ENCODE peak calls at places on chromosomes 11 and 22, in seven cellular contexts. One of them, this sample, is unnamed.

GRCh38 chr22:17119481-17120202 is 1.5 kb downstream of the TMEM121B start:
- DNase-seq in activated CD8-positive, alpha-beta T cell treated with anti-CD3 and anti-CD28 coated beads for 36 hours: peak
- DNase-seq in fibroblast of lung: peak
- DNase-seq in upper lobe of left lung: peak
- DNase-seq in brain microvascular endothelial cell: no peak
- DNase-seq in neural progenitor cell: peak
- DNase-seq in gastrocnemius medialis: peak
- DNase-seq in this sample: no peak

GRCh38 chr11:34924714-34925113 is 8.3 kb downstream of the PDHX start:
- DNase-seq in activated CD8-positive, alpha-beta T cell treated with anti-CD3 and anti-CD28 coated beads for 36 hours: no peak
- DNase-seq in fibroblast of lung: peak
- DNase-seq in upper lobe of left lung: no peak
- DNase-seq in brain microvascular endothelial cell: no peak
- DNase-seq in neural progenitor cell: no peak
- DNase-seq in gastrocnemius medialis: no peak
- DNase-seq in this sample: no peak

GRCh38 chr11:44559207-44559943 is 6.1 kb upstream of the CD82 start:
- DNase-seq in activated CD8-positive, alpha-beta T cell treated with anti-CD3 and anti-CD28 coated beads for 36 hours: peak
- DNase-seq in fibroblast of lung: no peak
- DNase-seq in upper lobe of left lung: no peak
- DNase-seq in brain microvascular endothelial cell: no peak
- DNase-seq in neural progenitor cell: peak
- DNase-seq in gastrocnemius medialis: no peak
- DNase-seq in this sample: no peak

GRCh38 chr22:41230399-41230785 is 10.3 kb downstream of the CHADL start:
- DNase-seq in activated CD8-positive, alpha-beta T cell treated with anti-CD3 and anti-CD28 coated beads for 36 hours: no peak
- DNase-seq in fibroblast of lung: no peak
- DNase-seq in upper lobe of left lung: no peak
- DNase-seq in brain microvascular endothelial cell: no peak
- DNase-seq in neural progenitor cell: no peak
- DNase-seq in gastrocnemius medialis: no peak
- DNase-seq in this sample: no peak

GRCh38 chr11:92224394-92225205 is at the start of gene FAT3:
- DNase-seq in activated CD8-positive, alpha-beta T cell treated with anti-CD3 and anti-CD28 coated beads for 36 hours: no peak
- DNase-seq in fibroblast of lung: peak
- DNase-seq in upper lobe of left lung: peak
- DNase-seq in brain microvascular endothelial cell: peak
- DNase-seq in neural progenitor cell: peak
- DNase-seq in gastrocnemius medialis: no peak
- DNase-seq in this sample: peak

GRCh38 chr22:26890870-26891269 is 233.5 kb downstream of the MIAT start:
- DNase-seq in activated CD8-positive, alpha-beta T cell treated with anti-CD3 and anti-CD28 coated beads for 36 hours: peak
- DNase-seq in fibroblast of lung: no peak
- DNase-seq in upper lobe of left lung: no peak
- DNase-seq in brain microvascular endothelial cell: no peak
- DNase-seq in neural progenitor cell: peak
- DNase-seq in gastrocnemius medialis: no peak
- DNase-seq in this sample: no peak

GRCh38 chr11:85822814-85823213 is 11.9 kb upstream of the SYTL2 start:
- DNase-seq in activated CD8-positive, alpha-beta T cell treated with anti-CD3 and anti-CD28 coated beads for 36 hours: no peak
- DNase-seq in fibroblast of lung: peak
- DNase-seq in upper lobe of left lung: no peak
- DNase-seq in brain microvascular endothelial cell: peak
- DNase-seq in neural progenitor cell: no peak
- DNase-seq in gastrocnemius medialis: no peak
- DNase-seq in this sample: no peak

GRCh38 chr22:19522881-19523239 is 1.4 kb downstream of the CLDN5 start:
- DNase-seq in activated CD8-positive, alpha-beta T cell treated with anti-CD3 and anti-CD28 coated beads for 36 hours: no peak
- DNase-seq in fibroblast of lung: no peak
- DNase-seq in upper lobe of left lung: no peak
- DNase-seq in brain microvascular endothelial cell: no peak
- DNase-seq in neural progenitor cell: no peak
- DNase-seq in gastrocnemius medialis: no peak
- DNase-seq in this sample: no peak

GRCh38 chr11:72668645-72669347 is 5.4 kb downstream of the PDE2A start:
- DNase-seq in activated CD8-positive, alpha-beta T cell treated with anti-CD3 and anti-CD28 coated beads for 36 hours: peak
- DNase-seq in fibroblast of lung: no peak
- DNase-seq in upper lobe of left lung: no peak
- DNase-seq in brain microvascular endothelial cell: no peak
- DNase-seq in neural progenitor cell: peak
- DNase-seq in gastrocnemius medialis: no peak
- DNase-seq in this sample: no peak

DNA sequence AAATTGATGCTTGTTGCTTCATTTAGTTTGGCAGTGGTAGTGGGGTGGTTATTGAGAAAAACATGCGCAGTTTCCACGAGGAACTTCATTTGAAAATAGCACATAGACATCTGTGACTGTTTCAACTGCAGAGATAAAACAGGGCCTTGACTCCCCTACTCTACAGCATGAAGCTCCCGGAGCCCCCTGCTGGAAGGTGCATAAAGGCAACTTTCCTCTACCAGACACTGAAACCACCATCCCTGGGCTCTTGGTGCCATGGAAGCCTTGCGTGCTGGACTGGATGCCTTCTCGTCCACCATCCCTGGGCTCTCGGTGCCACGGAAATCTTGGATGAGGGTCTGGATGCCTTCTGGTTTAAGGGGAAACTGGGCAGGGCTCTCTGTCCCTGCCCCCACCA is 195.8 kb downstream of the CSNK2A3 start:
- DNase-seq in activated CD8-positive, alpha-beta T cell treated with anti-CD3 and anti-CD28 coated beads for 36 hours: peak
- DNase-seq in fibroblast of lung: peak
- DNase-seq in upper lobe of left lung: no peak
- DNase-seq in brain microvascular endothelial cell: peak
- DNase-seq in neural progenitor cell: peak
- DNase-seq in gastrocnemius medialis: no peak
- DNase-seq in this sample: no peak
- TF ChIP-seq CTCF in activated CD8-positive, alpha-beta T cell treated with anti-CD3 and anti-CD28 coated beads for 36 hours: peak
- TF ChIP-seq CTCF in fibroblast of lung: peak
- TF ChIP-seq CTCF in upper lobe of left lung: peak
- TF ChIP-seq CTCF in brain microvascular endothelial cell: peak
- TF ChIP-seq CTCF in neural progenitor cell: peak
- TF ChIP-seq CTCF in gastrocnemius medialis: peak
- TF ChIP-seq CTCF in this sample: peak

GRCh38 chr22:37493979-37494378 is 7.8 kb upstream of the MFNG start:
- DNase-seq in activated CD8-positive, alpha-beta T cell treated with anti-CD3 and anti-CD28 coated beads for 36 hours: no peak
- DNase-seq in fibroblast of lung: no peak
- DNase-seq in upper lobe of left lung: peak
- DNase-seq in brain microvascular endothelial cell: no peak
- DNase-seq in neural progenitor cell: no peak
- DNase-seq in gastrocnemius medialis: no peak
- DNase-seq in this sample: no peak

GRCh38 chr22:37489994-37490393 is 3.8 kb upstream of the MFNG start:
- DNase-seq in activated CD8-positive, alpha-beta T cell treated with anti-CD3 and anti-CD28 coated beads for 36 hours: no peak
- DNase-seq in fibroblast of lung: no peak
- DNase-seq in upper lobe of left lung: peak
- DNase-seq in brain microvascular endothelial cell: no peak
- DNase-seq in neural progenitor cell: no peak
- DNase-seq in gastrocnemius medialis: no peak
- DNase-seq in this sample: no peak

GRCh38 chr22:37491559-37492427 is 5.6 kb upstream of the MFNG start:
- DNase-seq in activated CD8-positive, alpha-beta T cell treated with anti-CD3 and anti-CD28 coated beads for 36 hours: no peak
- DNase-seq in fibroblast of lung: no peak
- DNase-seq in upper lobe of left lung: no peak
- DNase-seq in brain microvascular endothelial cell: no peak
- DNase-seq in neural progenitor cell: no peak
- DNase-seq in gastrocnemius medialis: no peak
- DNase-seq in this sample: no peak

GRCh38 chr22:37491106-37491505 is 4.9 kb upstream of the MFNG start:
- DNase-seq in activated CD8-positive, alpha-beta T cell treated with anti-CD3 and anti-CD28 coated beads for 36 hours: no peak
- DNase-seq in fibroblast of lung: no peak
- DNase-seq in upper lobe of left lung: peak
- DNase-seq in brain microvascular endothelial cell: no peak
- DNase-seq in neural progenitor cell: no peak
- DNase-seq in gastrocnemius medialis: no peak
- DNase-seq in this sample: no peak

DNA sequence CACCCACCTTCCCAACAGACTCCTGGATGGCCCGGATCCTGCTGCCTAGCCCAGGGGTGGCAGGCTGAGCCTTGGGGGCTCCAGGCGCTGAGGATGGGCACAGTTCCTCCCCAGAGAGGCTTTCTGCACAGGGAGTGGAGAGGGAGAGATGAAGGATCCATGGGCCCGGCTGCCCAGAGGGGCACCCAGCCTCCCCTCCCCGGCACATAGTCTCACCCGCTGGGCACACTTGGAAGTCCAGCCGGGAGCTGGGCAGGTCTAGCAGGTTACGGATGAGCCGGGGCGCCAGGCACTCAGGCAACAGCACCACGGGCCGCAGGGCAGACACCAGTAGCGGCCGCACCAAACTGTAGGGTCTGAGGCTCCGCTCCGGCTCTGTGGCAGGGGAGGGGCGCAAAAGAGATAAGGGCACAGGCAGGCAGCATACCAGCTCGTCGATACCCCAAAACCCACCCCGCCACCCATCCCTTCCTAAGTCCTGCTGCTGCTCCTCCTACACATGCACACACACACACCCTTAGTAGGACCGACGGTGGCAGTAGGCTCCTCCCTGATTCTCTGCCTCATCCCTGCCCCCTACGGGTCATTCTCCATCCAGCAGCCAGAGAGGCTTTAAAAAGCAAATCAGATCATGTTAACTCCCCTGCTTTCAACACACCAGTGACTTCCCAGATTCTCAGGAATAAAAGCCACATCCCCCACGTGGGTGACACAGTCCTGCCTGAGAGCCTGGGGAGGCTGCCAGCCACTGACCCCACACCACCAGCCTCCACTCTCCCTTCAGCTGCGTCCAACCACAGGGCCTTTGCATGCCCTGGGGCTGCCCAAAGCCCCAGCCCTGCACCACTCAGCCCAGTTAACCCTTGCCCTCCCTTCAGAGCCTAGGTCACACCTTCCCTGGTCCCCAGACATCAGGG is 6.5 kb upstream of the MFNG start:
- DNase-seq in activated CD8-positive, alpha-beta T cell treated with anti-CD3 and anti-CD28 coated beads for 36 hours: peak
- DNase-seq in fibroblast of lung: peak
- DNase-seq in upper lobe of left lung: peak
- DNase-seq in brain microvascular endothelial cell: peak
- DNase-seq in neural progenitor cell: peak
- DNase-seq in gastrocnemius medialis: no peak
- DNase-seq in this sample: peak
- TF ChIP-seq CTCF in activated CD8-positive, alpha-beta T cell treated with anti-CD3 and anti-CD28 coated beads for 36 hours: peak
- TF ChIP-seq CTCF in fibroblast of lung: peak
- TF ChIP-seq CTCF in upper lobe of left lung: peak
- TF ChIP-seq CTCF in brain microvascular endothelial cell: peak
- TF ChIP-seq CTCF in neural progenitor cell: peak
- TF ChIP-seq CTCF in gastrocnemius medialis: no peak
- TF ChIP-seq CTCF in this sample: peak

GRCh38 chr11:109423860-109424190 is 1.8 kb downstream of the C11orf87 start:
- DNase-seq in activated CD8-positive, alpha-beta T cell treated with anti-CD3 and anti-CD28 coated beads for 36 hours: no peak
- DNase-seq in fibroblast of lung: no peak
- DNase-seq in upper lobe of left lung: peak
- DNase-seq in brain microvascular endothelial cell: no peak
- DNase-seq in neural progenitor cell: no peak
- DNase-seq in gastrocnemius medialis: no peak
- DNase-seq in this sample: no peak

GRCh38 chr11:109422755-109423113 is 744 bp downstream of the C11orf87 start:
- DNase-seq in activated CD8-positive, alpha-beta T cell treated with anti-CD3 and anti-CD28 coated beads for 36 hours: no peak
- DNase-seq in fibroblast of lung: peak
- DNase-seq in upper lobe of left lung: peak
- DNase-seq in brain microvascular endothelial cell: no peak
- DNase-seq in neural progenitor cell: peak
- DNase-seq in gastrocnemius medialis: no peak
- DNase-seq in this sample: no peak

GRCh38 chr11:109424893-109425292 is 2.9 kb downstream of the C11orf87 start:
- DNase-seq in activated CD8-positive, alpha-beta T cell treated with anti-CD3 and anti-CD28 coated beads for 36 hours: peak
- DNase-seq in fibroblast of lung: no peak
- DNase-seq in upper lobe of left lung: no peak
- DNase-seq in brain microvascular endothelial cell: no peak
- DNase-seq in neural progenitor cell: peak
- DNase-seq in gastrocnemius medialis: no peak
- DNase-seq in this sample: no peak

GRCh38 chr11:109421981-109422590 is at the start of gene C11orf87:
- DNase-seq in activated CD8-positive, alpha-beta T cell treated with anti-CD3 and anti-CD28 coated beads for 36 hours: no peak
- DNase-seq in fibroblast of lung: no peak
- DNase-seq in upper lobe of left lung: peak
- DNase-seq in brain microvascular endothelial cell: no peak
- DNase-seq in neural progenitor cell: peak
- DNase-seq in gastrocnemius medialis: no peak
- DNase-seq in this sample: no peak

DNA sequence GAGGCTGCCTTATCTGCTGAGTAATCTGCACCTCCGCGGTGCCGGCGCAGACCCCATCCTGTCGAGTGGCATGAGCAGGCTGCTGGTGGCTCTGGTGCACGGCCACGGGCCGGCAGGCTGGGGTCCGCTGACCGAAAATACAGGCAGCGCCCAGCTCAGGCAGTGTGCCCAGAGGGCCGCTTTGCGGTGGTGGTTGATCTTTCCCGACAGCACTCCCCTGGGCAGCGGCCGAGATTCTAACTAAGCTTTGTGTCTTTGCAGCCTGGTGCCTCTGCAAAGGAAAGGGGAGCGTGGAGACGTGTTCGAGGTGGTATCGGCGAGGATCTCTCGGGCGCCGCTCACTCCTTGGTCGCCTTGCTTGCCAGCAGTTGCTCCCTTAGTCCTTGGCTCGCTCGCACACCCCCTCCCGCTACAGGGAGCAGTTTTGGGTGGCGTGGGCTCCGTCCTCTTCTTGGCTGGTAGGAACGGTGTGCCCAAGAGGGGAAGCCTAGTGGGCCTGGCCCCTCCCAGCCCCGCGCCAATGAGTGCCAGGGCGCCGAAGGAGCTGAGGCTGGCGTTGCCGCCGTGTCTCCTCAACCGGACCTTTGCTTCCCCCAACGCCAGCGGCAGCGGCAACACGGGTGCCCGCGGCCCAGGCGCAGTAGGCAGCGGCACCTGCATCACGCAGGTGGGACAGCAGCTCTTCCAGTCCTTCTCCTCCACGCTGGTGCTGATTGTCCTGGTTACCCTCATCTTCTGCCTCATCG is 1.3 kb downstream of the C11orf87 start:
- DNase-seq in activated CD8-positive, alpha-beta T cell treated with anti-CD3 and anti-CD28 coated beads for 36 hours: peak
- DNase-seq in fibroblast of lung: peak
- DNase-seq in upper lobe of left lung: peak
- DNase-seq in brain microvascular endothelial cell: peak
- DNase-seq in neural progenitor cell: peak
- DNase-seq in gastrocnemius medialis: no peak
- DNase-seq in this sample: no peak
- TF ChIP-seq CTCF in activated CD8-positive, alpha-beta T cell treated with anti-CD3 and anti-CD28 coated beads for 36 hours: no peak
- TF ChIP-seq CTCF in fibroblast of lung: no peak
- TF ChIP-seq CTCF in upper lobe of left lung: no peak
- TF ChIP-seq CTCF in brain microvascular endothelial cell: no peak
- TF ChIP-seq CTCF in neural progenitor cell: no peak
- TF ChIP-seq CTCF in gastrocnemius medialis: no peak
- TF ChIP-seq CTCF in this sample: no peak

GRCh38 chr11:131663403-131664200 is 293.2 kb downstream of the NTM start:
- DNase-seq in activated CD8-positive, alpha-beta T cell treated with anti-CD3 and anti-CD28 coated beads for 36 hours: no peak
- DNase-seq in fibroblast of lung: no peak
- DNase-seq in upper lobe of left lung: no peak
- DNase-seq in brain microvascular endothelial cell: no peak
- DNase-seq in neural progenitor cell: no peak
- DNase-seq in gastrocnemius medialis: no peak
- DNase-seq in this sample: no peak

GRCh38 chr11:131664246-131664645 is 293.8 kb downstream of the NTM start:
- DNase-seq in activated CD8-positive, alpha-beta T cell treated with anti-CD3 and anti-CD28 coated beads for 36 hours: no peak
- DNase-seq in fibroblast of lung: no peak
- DNase-seq in upper lobe of left lung: no peak
- DNase-seq in brain microvascular endothelial cell: no peak
- DNase-seq in neural progenitor cell: no peak
- DNase-seq in gastrocnemius medialis: no peak
- DNase-seq in this sample: no peak

GRCh38 chr11:131661137-131661536 is 290.7 kb downstream of the NTM start:
- DNase-seq in activated CD8-positive, alpha-beta T cell treated with anti-CD3 and anti-CD28 coated beads for 36 hours: no peak
- DNase-seq in fibroblast of lung: peak
- DNase-seq in upper lobe of left lung: no peak
- DNase-seq in brain microvascular endothelial cell: no peak
- DNase-seq in neural progenitor cell: no peak
- DNase-seq in gastrocnemius medialis: no peak
- DNase-seq in this sample: no peak

GRCh38 chr11:131659931-131660330 is 289.5 kb downstream of the NTM start:
- DNase-seq in activated CD8-positive, alpha-beta T cell treated with anti-CD3 and anti-CD28 coated beads for 36 hours: no peak
- DNase-seq in fibroblast of lung: no peak
- DNase-seq in upper lobe of left lung: no peak
- DNase-seq in brain microvascular endothelial cell: no peak
- DNase-seq in neural progenitor cell: no peak
- DNase-seq in gastrocnemius medialis: no peak
- DNase-seq in this sample: no peak

GRCh38 chr11:131662310-131662709 is 291.9 kb downstream of the NTM start:
- DNase-seq in activated CD8-positive, alpha-beta T cell treated with anti-CD3 and anti-CD28 coated beads for 36 hours: no peak
- DNase-seq in fibroblast of lung: no peak
- DNase-seq in upper lobe of left lung: no peak
- DNase-seq in brain microvascular endothelial cell: no peak
- DNase-seq in neural progenitor cell: no peak
- DNase-seq in gastrocnemius medialis: no peak
- DNase-seq in this sample: no peak
- TF ChIP-seq CTCF in activated CD8-positive, alpha-beta T cell treated with anti-CD3 and anti-CD28 coated beads for 36 hours: no peak
- TF ChIP-seq CTCF in fibroblast of lung: no peak
- TF ChIP-seq CTCF in upper lobe of left lung: no peak
- TF ChIP-seq CTCF in brain microvascular endothelial cell: no peak
- TF ChIP-seq CTCF in neural progenitor cell: no peak
- TF ChIP-seq CTCF in gastrocnemius medialis: no peak
- TF ChIP-seq CTCF in this sample: no peak